ENCODE peak calls at places on chromosomes 7 and 10, in eight cellular contexts. F, U, T, Z, O, L, P and D are unnamed samples.

GRCh38 chr10:78405231-78405630 is 371.6 kb downstream of the RPS24 start:
- DNase-seq in L (no peak), F (no peak), P (no peak), U (no peak), O (no peak), Z (no peak), T (no peak), D (no peak)

GRCh38 chr10:61662794-61663259 is at the start of gene CABCOCO1:
- DNase-seq in P (peak; percentile 42), O (peak; percentile 32), T (peak; percentile 33), U (no peak), F (peak; percentile 71), L (peak; percentile 65), Z (peak; percentile 84), D (peak; percentile 52)

GRCh38 chr10:33352154-33352553 is 17.7 kb upstream of the NRP1 start:
- DNase-seq in Z (no peak), T (no peak), O (peak; percentile 91), U (no peak), F (peak; percentile 92), L (no peak), P (no peak), D (no peak)

GRCh38 chr10:86756511-86757109 is at the start of gene BMPR1A:
- DNase-seq in O (peak; percentile 86), F (peak; percentile 88), T (peak; percentile 89), Z (peak; percentile 91), U (no peak), L (peak; percentile 92), P (no peak), D (peak; percentile 85)

GRCh38 chr10:125038637-125039036 is 96.7 kb downstream of the ZRANB1 start:
- DNase-seq in Z (peak; percentile 66), L (peak; percentile 83), U (peak; percentile 9), O (no peak), P (peak; percentile 72), F (no peak), T (peak; percentile 78), D (no peak)

GRCh38 chr10:90051053-90051452 is 349.7 kb downstream of the KIF20B start:
- DNase-seq in L (no peak), U (no peak), P (no peak), T (no peak), O (no peak), Z (no peak), F (no peak), D (no peak)

GRCh38 chr7:135678612-135679575 is 16.6 kb downstream of the STMP1 start:
- DNase-seq in U (no peak), T (peak; percentile 58), Z (no peak), P (peak; percentile 72), L (peak; percentile 80), O (peak; percentile 86), F (peak; percentile 53), D (peak; percentile 69)

GRCh38 chr10:90963331-90963730 is 42.4 kb upstream of the ANKRD1 start:
- DNase-seq in P (no peak), Z (no peak), U (no peak), O (no peak), F (no peak), T (no peak), L (no peak), D (no peak)

GRCh38 chr10:124449170-124450009 is 445 bp downstream of the NKX1-2 start:
- DNase-seq in T (no peak), F (no peak), U (no peak), O (no peak), P (no peak), L (no peak), Z (peak; percentile 58), D (no peak)

GRCh38 chr7:102153586-102153948 is 133.1 kb upstream of the SH2B2 start:
- DNase-seq in F (peak; percentile 27), O (no peak), T (no peak), L (no peak), Z (no peak), U (no peak), P (no peak), D (no peak)

GRCh38 chr7:39621784-39622411 is 1.5 kb upstream of the RALA start:
- DNase-seq in O (peak; percentile 35), T (no peak), L (no peak), F (no peak), Z (no peak), P (no peak), U (no peak), D (no peak)

GRCh38 chr10:74585231-74586087 is 240.9 kb upstream of the KAT6B start:
- DNase-seq in U (peak; percentile 81), P (no peak), T (no peak), Z (no peak), O (peak; percentile 0), L (no peak), F (peak; percentile 22), D (no peak)

GRCh38 chr7:1360521-1360971 is 98.7 kb downstream of the MICALL2 start:
- DNase-seq in O (no peak), P (no peak), F (no peak), T (no peak), L (no peak), Z (no peak), U (no peak), D (no peak)

GRCh38 chr7:133633055-133633454 is 380.2 kb downstream of the EXOC4 start:
- DNase-seq in U (no peak), L (no peak), P (no peak), O (peak; percentile 67), Z (no peak), F (peak; percentile 55), T (no peak), D (no peak)

GRCh38 chr7:54780490-54780889 is 21.5 kb upstream of the SEC61G start:
- DNase-seq in P (no peak), T (no peak), O (no peak), U (no peak), Z (no peak), F (no peak), L (no peak), D (no peak)

GRCh38 chr7:132453825-132454224 is 122.4 kb downstream of the PLXNA4 start:
- DNase-seq in P (no peak), Z (no peak), O (no peak), F (no peak), U (no peak), L (no peak), T (no peak), D (no peak)

GRCh38 chr10:11610855-11611247 is 599 bp downstream of the USP6NL start:
- DNase-seq in T (peak; percentile 14), L (peak; percentile 35), P (peak; percentile 36), F (peak; percentile 51), Z (peak; percentile 35), U (peak; percentile 33), O (peak; percentile 37), D (peak; percentile 71)

GRCh38 chr7:2116086-2116810 is 116.5 kb downstream of the MAD1L1 start:
- DNase-seq in P (peak; percentile 68), T (no peak), U (no peak), Z (no peak), F (peak; percentile 47), L (no peak), O (peak; percentile 74), D (no peak)

GRCh38 chr10:93742633-93743349 is 14.9 kb upstream of the LGI1 start:
- DNase-seq in L (no peak), T (no peak), O (no peak), U (peak; percentile 55), P (no peak), F (no peak), Z (no peak), D (no peak)

GRCh38 chr7:147775564-147775963 is 815.0 kb upstream of the C7orf33 start:
- DNase-seq in Z (no peak), L (no peak), T (no peak), U (no peak), F (peak; percentile 15), P (no peak), O (no peak), D (no peak)

GRCh38 chr7:76512941-76513816 is 2.8 kb downstream of the UPK3B start:
- DNase-seq in U (no peak), T (no peak), F (no peak), L (no peak), Z (peak; percentile 76), O (no peak), P (peak; percentile 15), D (no peak)

DNA sequence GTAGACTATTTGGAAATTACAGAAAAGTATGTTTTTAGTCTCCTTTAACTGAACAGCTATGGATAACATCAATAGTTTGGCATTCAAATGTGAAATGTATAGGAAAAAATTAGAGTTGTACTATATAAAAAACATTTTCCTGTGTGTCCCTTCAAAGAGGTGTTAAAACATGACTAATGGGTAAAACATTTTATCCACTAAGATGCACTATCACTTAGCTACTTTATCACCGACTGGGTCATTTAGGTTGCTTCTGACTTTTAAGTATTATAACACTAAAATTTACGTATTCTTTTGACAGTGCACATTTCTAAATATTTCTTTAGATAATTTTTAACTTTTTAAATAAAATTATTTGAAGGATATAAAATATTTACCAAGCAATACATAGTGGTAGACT is 77.6 kb downstream of the UBE2H start:
- DNase-seq in O (no peak), U (no peak), P (no peak), L (no peak), Z (no peak), F (no peak), T (no peak), D (no peak)
- H3K4me1 ChIP-seq in O (peaks cover 10% of the 10 kb centered on the region), U (peaks cover 8% of the 10 kb centered on the region), P (peaks cover 45% of the 10 kb centered on the region), L (peaks cover 49% of the 10 kb centered on the region), Z (peaks cover 2% of the 10 kb centered on the region), F (no peaks in the 10 kb centered on the region), T (peaks cover 28% of the 10 kb centered on the region), D (peaks cover 61% of the 10 kb centered on the region)

GRCh38 chr7:105677395-105677701 is 96.1 kb upstream of the EFCAB10 start:
- DNase-seq in L (no peak), U (no peak), P (no peak), O (no peak), Z (no peak), T (no peak), F (no peak), D (no peak)
- H3K27ac ChIP-seq in L (peak overlapping the region; percentile 42), U (no peak overlapping the region), P (no peak overlapping the region), O (no peak overlapping the region), Z (no peak overlapping the region), T (no peak overlapping the region), F (no peak overlapping the region), D (peak overlapping the region; percentile 14)

GRCh38 chr10:6741561-6741960 is 161.5 kb upstream of the PRKCQ start:
- DNase-seq in F (peak; percentile 94), T (no peak), Z (no peak), P (no peak), U (no peak), O (peak; percentile 86), L (no peak), D (no peak)
- TF ChIP-seq CTCF in F (no peak), T (no peak), Z (no peak), P (no peak), U (no peak), O (no peak), L (no peak), D (no peak)

DNA sequence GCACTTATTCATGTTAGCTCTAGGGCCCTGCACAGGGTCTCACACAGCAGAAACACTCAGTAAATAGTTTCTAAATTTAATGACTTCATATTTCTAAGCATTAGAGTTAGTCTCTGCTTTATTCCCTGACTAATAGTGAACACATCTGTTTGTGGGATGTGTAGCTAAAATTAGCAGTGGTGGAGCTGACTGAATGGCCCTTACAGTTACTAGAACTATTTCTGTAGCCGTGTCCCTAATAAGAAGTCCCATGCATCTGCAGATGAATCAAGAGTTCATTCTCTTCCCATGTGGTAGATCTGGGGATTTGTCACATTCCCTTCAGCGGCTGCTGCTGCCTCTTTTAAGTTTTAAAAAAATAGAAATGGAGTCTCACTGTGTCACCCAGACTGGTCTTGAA is 11.7 kb downstream of the MAP3K8 start:
- DNase-seq in L (no peak), T (no peak), O (peak; percentile 94), U (no peak), F (peak; percentile 78), P (no peak), Z (no peak), D (no peak)
- H3K4me1 ChIP-seq in L (no peaks in the 10 kb centered on the region), T (no peaks in the 10 kb centered on the region), O (peaks cover 14% of the 10 kb centered on the region), U (peaks cover 17% of the 10 kb centered on the region), F (peaks cover 7% of the 10 kb centered on the region), P (peaks cover 49% of the 10 kb centered on the region), Z (no peaks in the 10 kb centered on the region), D (peaks cover 33% of the 10 kb centered on the region)

GRCh38 chr10:34538291-34538829 is 276.7 kb downstream of the PARD3 start:
- DNase-seq in T (no peak), F (no peak), P (peak; percentile 13), Z (no peak), O (no peak), L (no peak), U (peak; percentile 49), D (no peak)
- H3K27ac ChIP-seq in T (no peak overlapping the region), F (peak overlapping the region; percentile 31), P (no peak overlapping the region), Z (no peak overlapping the region), O (no peak overlapping the region), L (no peak overlapping the region), U (peak overlapping the region; percentile 71), D (no peak overlapping the region)